ENCODE peak calls at places on chromosome X, in five cellular contexts. T is HS-5; J is GM12891; Z is stimulated activated effector memory CD8-positive, alpha-beta T cell treated with anti-CD3 and anti-CD28 coated beads, Interleukin-12 subunit alpha, Interleukin-12 subunit beta, amount 100 ng/mL, for 72 hours; K is effector CD4-positive, alpha-beta T cell. X is an unnamed sample.

GRCh38 chrX:11244641-11245040 is 48.6 kb upstream of the AMELX start:
- DNase-seq in Z (no peak), J (no peak), T (no peak), K (no peak), X (no peak)

GRCh38 chrX:9656871-9657270 is 108.8 kb downstream of the GPR143 start:
- DNase-seq in J (no peak), Z (no peak), K (no peak), T (no peak), X (no peak)

GRCh38 chrX:154036513-154036912 is 16.8 kb upstream of the IRAK1 start:
- DNase-seq in Z (no peak), T (no peak), K (no peak), J (no peak), X (no peak)

GRCh38 chrX:18983711-18984380 is at the start of gene PHKA2:
- DNase-seq in K (no peak), Z (peak; percentile 75), J (no peak), T (peak; percentile 11), X (peak; percentile 29)

GRCh38 chrX:118726887-118727685 is at the start of gene IL13RA1:
- DNase-seq in Z (peak; percentile 48), T (peak; percentile 24), K (no peak), J (no peak), X (peak; percentile 93)

GRCh38 chrX:39759526-39760224 is 338.1 kb downstream of the BCOR start:
- DNase-seq in T (no peak), K (no peak), J (no peak), Z (no peak), X (no peak)

GRCh38 chrX:21490341-21490740 is 116.1 kb downstream of the CNKSR2 start:
- DNase-seq in T (no peak), Z (no peak), J (no peak), K (no peak), X (no peak)

GRCh38 chrX:47743504-47743903 is 84.5 kb upstream of the UXT start:
- DNase-seq in Z (no peak), K (no peak), T (no peak), J (no peak), X (no peak)

GRCh38 chrX:41122664-41123257 is 37.5 kb downstream of the USP9X start:
- DNase-seq in J (no peak), T (no peak), Z (no peak), K (no peak), X (no peak)

GRCh38 chrX:11209798-11210197 is 83.4 kb upstream of the AMELX start:
- DNase-seq in T (no peak), K (no peak), Z (no peak), J (no peak), X (no peak)

GRCh38 chrX:145464650-145465049 is 217.3 kb downstream of the SPANXN1 start:
- DNase-seq in T (no peak), J (no peak), Z (no peak), K (no peak), X (no peak)

GRCh38 chrX:39613997-39614679 is 483.6 kb downstream of the BCOR start:
- DNase-seq in J (no peak), T (no peak), K (no peak), Z (peak; percentile 50), X (no peak)

GRCh38 chrX:67692246-67692645 is 148.4 kb downstream of the AR start:
- DNase-seq in J (no peak), T (no peak), K (no peak), Z (no peak), X (no peak)

GRCh38 chrX:71365356-71365875 is 741 bp upstream of the TAF1 start:
- DNase-seq in K (no peak), J (no peak), Z (no peak), T (no peak), X (no peak)

GRCh38 chrX:65406532-65406931 is 128.1 kb downstream of the LAS1L start:
- DNase-seq in K (no peak), T (no peak), Z (no peak), J (no peak), X (no peak)

GRCh38 chrX:29172880-29173279 is 585.6 kb downstream of the IL1RAPL1 start:
- DNase-seq in K (no peak), T (no peak), J (no peak), Z (no peak), X (no peak)

GRCh38 chrX:23756165-23756564 is 13.1 kb upstream of the ACOT9 start:
- DNase-seq in T (no peak), Z (peak; percentile 68), J (peak; percentile 19), K (peak; percentile 47), X (peak; percentile 37)

GRCh38 chrX:97609938-97610337 is 726.2 kb downstream of the RPA4 start:
- DNase-seq in J (no peak), T (no peak), Z (no peak), K (no peak), X (no peak)

GRCh38 chrX:2549874-2550273 is 49.1 kb upstream of the DHRSX start:
- DNase-seq in Z (no peak), J (no peak), T (no peak), K (no peak), X (no peak)

GRCh38 chrX:110123331-110123782 is 120.4 kb downstream of the TMEM164 start:
- DNase-seq in T (no peak), Z (no peak), J (no peak), K (no peak), X (peak; percentile 63)

GRCh38 chrX:16516473-16516872 is 133.5 kb upstream of the S100G start:
- DNase-seq in K (no peak), J (no peak), T (no peak), Z (no peak), X (no peak)

GRCh38 chrX:12206413-12206812 is 68.1 kb downstream of the FRMPD4 start:
- DNase-seq in K (no peak), J (no peak), T (no peak), Z (no peak), X (no peak)

GRCh38 chrX:96770315-96770714 is 85.7 kb downstream of the DIAPH2 start:
- DNase-seq in K (no peak), T (no peak), Z (no peak), J (no peak), X (peak; percentile 0)

GRCh38 chrX:126836195-126836594 is 16.7 kb downstream of the PRR32 start:
- DNase-seq in K (no peak), T (no peak), Z (no peak), J (no peak), X (no peak)

GRCh38 chrX:20693071-20693470 is 426.4 kb upstream of the RPS6KA3 start:
- DNase-seq in J (no peak), T (no peak), Z (no peak), K (no peak), X (no peak)

GRCh38 chrX:1657367-1658082 is 42.7 kb downstream of the ASMT start:
- DNase-seq in T (no peak), J (no peak), K (peak; percentile 25), Z (peak; percentile 86), X (no peak)

GRCh38 chrX:53440631-53441517 is 6.7 kb upstream of the HSD17B10 start:
- DNase-seq in K (no peak), J (no peak), Z (no peak), T (peak; percentile 10), X (peak; percentile 20)

GRCh38 chrX:110786486-110786885 is 9.1 kb downstream of the CHRDL1 start:
- DNase-seq in K (no peak), Z (no peak), J (no peak), T (peak; percentile 57), X (no peak)

GRCh38 chrX:16474511-16474910 is 175.4 kb upstream of the S100G start:
- DNase-seq in K (no peak), T (no peak), Z (no peak), J (no peak), X (no peak)

GRCh38 chrX:17732138-17732783 is 5.0 kb upstream of the SCML1 start:
- DNase-seq in Z (no peak), T (no peak), J (no peak), K (no peak), X (no peak)

GRCh38 chrX:148498067-148498466 is 2.4 kb upstream of the AFF2 start:
- DNase-seq in J (no peak), T (no peak), Z (no peak), K (no peak), X (no peak)